ENCODE peak calls at places on chromosomes 13 and 19, in five cellular contexts. B is mucosa of descending colon; D is CD8-positive, alpha-beta T cell; O is OCI-LY7; T is thoracic aorta. N is an unnamed sample. For H3K4me1, the result is how much of the 10 kb centered on the place peaks cover.

GRCh38 chr19:42403586-42403985 is 13.5 kb upstream of the CNFN start:
- DNase-seq in B (no peak), D (no peak), O (no peak), T (no peak), N (no peak)

GRCh38 chr19:52716578-52716977 is 18.3 kb downstream of the ZNF611 start:
- DNase-seq in B (no peak), D (no peak), O (no peak), T (no peak), N (no peak)

GRCh38 chr13:91375119-91375729 is 23.2 kb upstream of the GPC5 start:
- DNase-seq in B (no peak), D (no peak), O (peak), T (no peak), N (no peak)

GRCh38 chr13:75458696-75459422 is 23.1 kb downstream of the TBC1D4 start:
- DNase-seq in B (peak), D (no peak), O (no peak), T (no peak), N (peak)

GRCh38 chr13:75359266-75359665 is 122.7 kb downstream of the TBC1D4 start:
- DNase-seq in B (no peak), D (no peak), O (no peak), T (no peak), N (no peak)

GRCh38 chr13:107367258-107367657 is 799.3 kb upstream of the ARGLU1 start:
- DNase-seq in B (no peak), D (no peak), O (no peak), T (no peak), N (no peak)

GRCh38 chr19:18715416-18715815 is 31.9 kb downstream of the CRTC1 start:
- DNase-seq in B (no peak), D (no peak), O (no peak), T (no peak), N (no peak)

GRCh38 chr19:54420383-54421168 is 5.3 kb downstream of the TTYH1 start:
- DNase-seq in B (no peak), D (no peak), O (no peak), T (no peak), N (no peak)

GRCh38 chr13:82766732-82767321 is 1115.4 kb downstream of the SLITRK1 start:
- DNase-seq in B (no peak), D (no peak), O (no peak), T (no peak), N (no peak)

GRCh38 chr13:85469320-85469719 is 329.9 kb downstream of the SLITRK6 start:
- DNase-seq in B (no peak), D (no peak), O (no peak), T (no peak), N (no peak)

GRCh38 chr19:14405380-14405757 is 13.8 kb downstream of the DDX39A start:
- DNase-seq in B (no peak), D (no peak), O (no peak), T (no peak), N (no peak)

GRCh38 chr19:12703056-12703455 is 6.6 kb upstream of the FBXW9 start:
- DNase-seq in B (no peak), D (no peak), O (peak), T (no peak), N (no peak)

GRCh38 chr13:105773887-105774538 is 761.4 kb downstream of the EFNB2 start:
- DNase-seq in B (no peak), D (no peak), O (no peak), T (no peak), N (no peak)

GRCh38 chr13:31639443-31640163 is 99.7 kb upstream of the RXFP2 start:
- DNase-seq in B (no peak), D (no peak), O (no peak), T (no peak), N (no peak)

GRCh38 chr13:99386911-99387788 is 80.0 kb upstream of the GPR183 start:
- DNase-seq in B (peak), D (peak), O (peak), T (no peak), N (peak)

GRCh38 chr13:109145631-109146030 is 516.2 kb downstream of the MYO16 start:
- DNase-seq in B (no peak), D (no peak), O (peak), T (no peak), N (no peak)

GRCh38 chr19:32814624-32815023 is 54.9 kb downstream of the SLC7A9 start:
- DNase-seq in B (no peak), D (no peak), O (no peak), T (no peak), N (no peak)

GRCh38 chr13:27171244-27171829 is at the start of gene USP12:
- DNase-seq in B (peak), D (no peak), O (peak), T (peak), N (no peak)

GRCh38 chr19:10295305-10295846 is 5.6 kb downstream of the ICAM5 start:
- DNase-seq in B (peak), D (peak), O (peak), T (no peak), N (peak)

GRCh38 chr13:89925107-89925506 is 1422.4 kb upstream of the MIR17HG start:
- DNase-seq in B (no peak), D (no peak), O (no peak), T (no peak), N (no peak)

GRCh38 chr13:99198630-99199029 is 2.0 kb upstream of the UBAC2 start:
- DNase-seq in B (no peak), D (no peak), O (no peak), T (no peak), N (no peak)

GRCh38 chr19:23996549-23996948 is 81.9 kb downstream of the ZNF726 start:
- DNase-seq in B (no peak), D (no peak), O (peak), T (no peak), N (no peak)

GRCh38 chr19:3080281-3080680 is 13.9 kb upstream of the GNA11 start:
- DNase-seq in B (peak), D (no peak), O (no peak), T (no peak), N (no peak)

GRCh38 chr19:29483641-29483920 is 42.2 kb upstream of the VSTM2B start:
- DNase-seq in B (no peak), D (no peak), O (no peak), T (no peak), N (peak)

GRCh38 chr13:110103479-110103878 is 203.5 kb downstream of the COL4A1 start:
- DNase-seq in B (no peak), D (no peak), O (no peak), T (no peak), N (no peak)

GRCh38 chr19:39265321-39265916 is 2.8 kb upstream of the IFNL2 start:
- DNase-seq in B (no peak), D (no peak), O (no peak), T (no peak), N (no peak)

GRCh38 chr13:48402325-48402962 is 10.5 kb downstream of the LPAR6 start:
- DNase-seq in B (no peak), D (no peak), O (no peak), T (no peak), N (no peak)

GRCh38 chr19:15101479-15102082 is 5.6 kb upstream of the SYDE1 start:
- DNase-seq in B (no peak), D (peak), O (peak), T (no peak), N (no peak)

GRCh38 chr13:110525328-110526319 is 35.9 kb downstream of the RAB20 start:
- DNase-seq in B (peak), D (no peak), O (peak), T (no peak), N (no peak)

GRCh38 chr19:20661150-20661819 is at the start of gene ZNF626:
- DNase-seq in B (peak), D (peak), O (peak), T (peak), N (peak)

GRCh38 chr13:103884139-103884723 is 818.0 kb upstream of the SLC10A2 start:
- DNase-seq in B (no peak), D (no peak), O (no peak), T (no peak), N (no peak)

GRCh38 chr19:39671739-39672363 is 16.1 kb downstream of the LGALS16 start:
- DNase-seq in B (no peak), D (no peak), O (peak), T (no peak), N (peak)

GRCh38 chr19:2270157-2270571 is 11.8 kb downstream of the PEAK3 start:
- DNase-seq in B (peak), D (no peak), O (peak), T (no peak), N (peak)

GRCh38 chr13:61685683-61686013 is 270.0 kb upstream of the PCDH20 start:
- DNase-seq in B (no peak), D (no peak), O (no peak), T (no peak), N (no peak)

GRCh38 chr13:62512194-62513141 is 1096.8 kb upstream of the PCDH20 start:
- DNase-seq in B (no peak), D (no peak), O (peak), T (no peak), N (no peak)

GRCh38 chr13:113113846-113114271 is 8.3 kb downstream of the F7 start:
- DNase-seq in B (peak), D (no peak), O (no peak), T (no peak), N (no peak)

GRCh38 chr19:9597027-9597426 is 12.7 kb upstream of the ZNF121 start:
- DNase-seq in B (no peak), D (no peak), O (no peak), T (no peak), N (no peak)

GRCh38 chr19:14375055-14375581 is 6.1 kb upstream of the ADGRE5 start:
- DNase-seq in B (peak), D (no peak), O (peak), T (no peak), N (peak)

GRCh38 chr19:13154911-13155471 is 4.8 kb downstream of the IER2 start:
- DNase-seq in B (peak), D (peak), O (peak), T (no peak), N (peak)

GRCh38 chr19:16446108-16447014 is 25.4 kb downstream of the EPS15L1 start:
- DNase-seq in B (no peak), D (no peak), O (peak), T (no peak), N (no peak)

GRCh38 chr19:16445238-16446107 is 26.3 kb downstream of the EPS15L1 start:
- DNase-seq in B (no peak), D (no peak), O (peak), T (no peak), N (no peak)

GRCh38 chr19:16449330-16449961 is 22.3 kb downstream of the EPS15L1 start:
- DNase-seq in B (no peak), D (no peak), O (peak), T (no peak), N (no peak)

GRCh38 chr19:16444273-16444597 is 27.5 kb downstream of the EPS15L1 start:
- DNase-seq in B (no peak), D (no peak), O (peak), T (no peak), N (no peak)

DNA sequence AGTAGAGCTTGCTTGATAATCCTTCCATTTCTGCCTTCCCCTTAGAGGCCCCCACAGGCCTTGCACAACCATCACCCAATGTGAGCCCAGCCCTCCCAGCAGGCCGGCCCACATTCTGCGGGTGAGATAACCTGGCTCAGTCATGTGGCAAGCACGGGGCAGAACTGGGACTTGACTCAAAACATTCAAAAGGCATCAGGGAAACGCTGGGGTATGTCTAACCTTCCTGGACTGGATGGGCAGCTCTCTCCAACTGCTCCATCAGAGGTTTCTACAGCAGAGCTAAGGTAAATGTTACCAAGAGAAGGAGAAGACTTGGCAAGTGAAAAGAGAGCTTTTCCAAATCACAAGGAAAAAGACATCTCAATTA is 24.8 kb downstream of the EPS15L1 start:
- DNase-seq in B (no peak), D (peak), O (peak), T (no peak), N (peak)
- H3K4me1 ChIP-seq in B (under half), D (under half), O (half or more), T (under half), N (under half)

DNA sequence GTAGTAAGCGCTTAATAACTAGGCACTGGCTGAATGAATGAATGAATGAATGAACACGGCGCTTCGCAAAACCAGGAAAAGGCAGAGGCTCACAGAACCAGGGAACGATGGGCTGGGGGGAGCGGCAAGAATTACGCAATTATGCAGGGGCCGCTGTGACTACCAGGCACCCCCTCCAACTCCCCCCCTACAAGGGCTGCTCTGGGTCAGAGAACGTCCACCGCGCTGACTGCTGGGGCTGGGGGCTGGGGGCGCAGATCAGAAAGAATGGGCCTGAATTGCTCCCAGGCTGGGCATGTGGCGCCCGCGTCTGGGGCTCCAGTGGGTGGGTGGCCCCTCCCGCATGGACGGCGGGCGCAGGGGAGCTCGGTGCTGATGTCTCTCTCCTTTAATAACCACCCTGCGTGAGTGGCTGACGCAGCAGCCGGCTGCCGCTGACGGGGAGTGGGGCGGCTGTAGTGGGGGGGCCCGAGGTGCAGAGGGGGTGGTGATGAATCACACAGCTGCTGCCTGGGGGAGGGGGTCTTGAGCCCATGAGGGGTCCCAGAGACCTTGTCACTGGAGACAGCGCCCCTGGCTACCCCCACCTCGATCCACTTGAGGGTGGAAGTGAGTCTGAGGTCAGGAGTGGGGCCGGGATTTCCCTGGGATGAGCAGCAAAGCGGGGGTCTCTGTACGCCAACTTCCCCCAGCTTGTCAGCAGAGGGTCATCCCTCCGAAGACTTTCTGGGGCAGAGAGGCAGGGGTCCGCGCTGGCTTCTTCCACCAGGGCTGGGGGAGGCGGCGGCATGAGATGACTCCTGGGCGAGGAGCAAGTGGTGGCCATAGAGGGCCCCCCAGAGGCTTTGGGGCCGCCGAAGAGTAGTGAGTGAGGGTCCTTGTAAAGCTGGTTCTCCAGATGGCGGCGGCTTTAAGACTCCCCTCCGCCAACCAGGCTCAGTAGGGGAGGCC is 1.4 kb upstream of the CIRBP start:
- DNase-seq in B (peak), D (no peak), O (peak), T (no peak), N (no peak)
- H3K4me1 ChIP-seq in B (half or more), D (half or more), O (half or more), T (under half), N (under half)

GRCh38 chr19:46350029-46350757 is 3.3 kb downstream of the PPP5C start:
- DNase-seq in B (peak), D (no peak), O (peak), T (no peak), N (no peak)
- H3K4me1 ChIP-seq in B (under half), D (half or more), O (half or more), T (under half), N (under half)

GRCh38 chr19:48711106-48711662 is 8.3 kb downstream of the MAMSTR start:
- DNase-seq in B (no peak), D (no peak), O (no peak), T (no peak), N (no peak)
- H3K4me1 ChIP-seq in B (under half), D (under half), O (under half), T (under half), N (under half)

DNA sequence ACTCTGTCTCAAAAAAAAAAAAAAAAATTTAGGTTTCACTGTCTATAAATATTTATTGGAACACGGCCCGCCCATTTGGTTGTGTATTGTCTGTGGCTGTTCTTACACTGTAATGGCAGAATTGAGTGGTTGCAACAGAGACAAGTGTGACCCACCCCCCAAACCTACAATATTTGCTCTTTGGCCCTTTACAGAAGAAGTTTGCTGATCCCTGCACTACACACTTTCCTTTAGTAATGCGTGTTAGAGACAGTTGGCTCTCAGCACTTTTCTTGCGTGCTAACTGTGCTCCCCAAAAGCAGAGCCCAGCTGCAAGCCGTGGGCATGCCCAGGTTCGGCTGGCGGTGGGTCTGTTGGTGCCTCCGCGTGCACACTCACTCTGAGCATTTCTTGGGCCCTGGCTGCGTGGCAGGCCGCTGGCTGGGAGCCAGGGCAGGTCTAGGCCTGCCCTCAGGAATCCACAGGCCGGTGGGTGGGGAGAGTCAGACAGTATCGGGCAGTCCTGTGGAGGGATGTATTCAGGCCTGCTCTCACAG is 72.6 kb downstream of the SIPA1L3 start:
- DNase-seq in B (peak), D (no peak), O (peak), T (no peak), N (no peak)
- H3K4me1 ChIP-seq in B (under half), D (under half), O (half or more), T (under half), N (under half)

GRCh38 chr19:8573316-8573715 is 3.9 kb downstream of the MYO1F start:
- DNase-seq in B (no peak), D (no peak), O (no peak), T (no peak), N (no peak)
- H3K4me1 ChIP-seq in B (under half), D (half or more), O (under half), T (under half), N (under half)

GRCh38 chr13:114222461-114222968 is 12.2 kb upstream of the CDC16 start:
- DNase-seq in B (no peak), D (no peak), O (no peak), T (no peak), N (no peak)
- H3K4me1 ChIP-seq in B (under half), D (half or more), O (under half), T (under half), N (under half)

DNA sequence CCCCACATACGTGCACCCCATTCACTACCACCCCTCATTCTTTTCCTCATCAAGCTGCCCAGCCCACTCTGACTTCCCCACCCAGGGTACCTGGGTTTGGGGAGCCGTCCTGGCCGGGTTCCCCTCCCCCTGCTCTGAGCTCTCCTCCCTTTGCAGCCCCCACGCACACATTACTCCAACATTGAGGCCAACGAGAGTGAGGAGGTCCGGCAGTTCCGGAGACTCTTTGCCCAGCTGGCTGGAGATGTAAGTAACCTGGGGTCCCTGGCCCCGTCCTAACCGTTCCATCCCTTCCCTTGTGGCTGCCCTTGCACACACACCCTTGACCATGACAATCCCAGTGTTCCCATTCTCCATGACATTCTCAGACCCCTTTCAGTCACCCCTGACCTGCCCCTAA is 2.6 kb downstream of the CAPNS1 start:
- DNase-seq in B (no peak), D (no peak), O (no peak), T (no peak), N (no peak)
- H3K4me1 ChIP-seq in B (under half), D (under half), O (under half), T (under half), N (under half)

DNA sequence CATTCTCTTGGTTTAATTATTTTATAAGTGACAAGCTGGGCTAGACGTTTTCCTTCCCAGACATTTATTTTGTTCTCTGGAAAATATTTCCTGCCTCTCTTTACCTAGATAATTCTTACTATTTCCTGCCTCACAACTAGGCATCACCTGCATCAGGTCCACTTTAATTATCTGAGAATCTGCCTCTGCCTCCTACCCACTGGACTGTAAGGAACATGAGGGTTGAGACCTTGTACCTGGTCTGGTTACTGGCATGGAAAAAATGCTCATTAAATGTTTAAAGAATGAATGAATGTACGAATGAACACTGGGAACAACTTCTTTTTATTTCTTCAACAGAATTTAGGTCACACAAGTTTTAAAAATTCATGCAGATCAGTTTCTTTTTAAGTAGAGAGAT is 13.4 kb upstream of the METTL21C start:
- DNase-seq in B (no peak), D (no peak), O (no peak), T (no peak), N (no peak)
- H3K4me1 ChIP-seq in B (under half), D (under half), O (under half), T (under half), N (under half)